ENCODE peak calls at places on chromosomes 6 and 20, in five cellular contexts. P is neuronal stem cell, U is H1, Z is mesendoderm, C is H9. I is an unnamed sample.

GRCh38 chr6:113147544-113147943 is 709.6 kb upstream of the MARCKS start:
- DNase-seq in P (no peak), Z (no peak), C (no peak), U (no peak), I (peak)

GRCh38 chr6:158174514-158174913 is 6.4 kb downstream of the GTF2H5 start:
- DNase-seq in P (no peak), Z (no peak), C (no peak), U (no peak), I (peak)

GRCh38 chr6:98634569-98634968 is 199.8 kb upstream of the POU3F2 start:
- DNase-seq in Z (peak), C (peak), U (no peak), P (no peak), I (no peak)

GRCh38 chr6:36979343-36979742 is 6.7 kb downstream of the MTCH1 start:
- DNase-seq in C (no peak), Z (no peak), P (no peak), U (no peak), I (peak)

GRCh38 chr6:136326038-136326561 is 36.5 kb upstream of the BCLAF1 start:
- DNase-seq in Z (peak), P (no peak), C (no peak), U (no peak), I (peak)

GRCh38 chr6:112357801-112358200 is 10.7 kb downstream of the RFPL4B start:
- DNase-seq in U (no peak), P (no peak), C (no peak), Z (no peak), I (peak)

GRCh38 chr6:44561832-44562496 is 174.5 kb downstream of the CDC5L start:
- DNase-seq in Z (no peak), U (no peak), P (no peak), C (no peak), I (no peak)

GRCh38 chr20:53444386-53444785 is 149.3 kb downstream of the ZNF217 start:
- DNase-seq in P (peak), C (no peak), U (no peak), Z (no peak), I (no peak)

GRCh38 chr20:8213831-8214587 is 81.9 kb downstream of the PLCB1 start:
- DNase-seq in Z (no peak), P (no peak), U (no peak), C (no peak), I (no peak)

GRCh38 chr20:61454053-61454452 is 202.0 kb downstream of the CDH4 start:
- DNase-seq in U (no peak), P (no peak), Z (no peak), C (no peak), I (peak)

GRCh38 chr6:42783177-42783875 is 1.5 kb downstream of the BICRAL start:
- DNase-seq in Z (peak), C (peak), P (peak), U (peak), I (peak)

GRCh38 chr20:48096957-48097890 is 311.9 kb upstream of the SULF2 start:
- DNase-seq in U (no peak), P (no peak), Z (peak), C (no peak), I (no peak)

GRCh38 chr6:135268263-135268662 is 87.2 kb downstream of the MYB start:
- DNase-seq in Z (no peak), P (no peak), U (peak), C (no peak), I (no peak)

GRCh38 chr6:86685230-86685797 is 252.0 kb upstream of the HTR1E start:
- DNase-seq in P (no peak), C (no peak), Z (no peak), U (no peak), I (no peak)

GRCh38 chr6:133707456-133707855 is 181.5 kb upstream of the TCF21 start:
- DNase-seq in C (no peak), P (no peak), Z (no peak), U (no peak), I (peak)

GRCh38 chr6:82646231-82646615 is 282.6 kb downstream of the TPBG start:
- DNase-seq in C (no peak), P (no peak), U (no peak), Z (no peak), I (no peak)

GRCh38 chr20:34083137-34083536 is 28.9 kb downstream of the EIF2S2 start:
- DNase-seq in P (no peak), C (no peak), U (no peak), Z (no peak), I (peak)

GRCh38 chr6:43547202-43547601 is 28.6 kb downstream of the XPO5 start:
- DNase-seq in Z (no peak), U (no peak), C (no peak), P (no peak), I (no peak)

GRCh38 chr6:52403627-52404026 is 16.5 kb upstream of the EFHC1 start:
- DNase-seq in P (no peak), Z (no peak), C (no peak), U (no peak), I (no peak)

GRCh38 chr6:142331075-142331551 is 29.3 kb downstream of the ADGRG6 start:
- DNase-seq in P (peak), Z (no peak), C (no peak), U (no peak), I (peak)

GRCh38 chr6:167134448-167135328 is 11.8 kb downstream of the CCR6 start:
- DNase-seq in C (no peak), U (no peak), Z (no peak), P (no peak), I (no peak)

GRCh38 chr6:142932788-142933362 is 12.1 kb downstream of the HIVEP2 start:
- DNase-seq in Z (no peak), P (no peak), U (no peak), C (no peak), I (no peak)

GRCh38 chr20:16671753-16672152 is 58.1 kb upstream of the SNRPB2 start:
- DNase-seq in C (no peak), P (no peak), Z (no peak), U (no peak), I (no peak)

GRCh38 chr6:81166770-81167169 is 585.7 kb downstream of the TENT5A start:
- DNase-seq in C (no peak), U (no peak), Z (no peak), P (no peak), I (peak)

GRCh38 chr6:21599074-21599639 is 5.6 kb downstream of the SOX4 start:
- DNase-seq in P (no peak), C (no peak), U (no peak), Z (no peak), I (no peak)

GRCh38 chr6:92589970-92590369 is 829.4 kb downstream of the EPHA7 start:
- DNase-seq in U (no peak), C (no peak), Z (peak), P (no peak), I (peak)

GRCh38 chr6:144265390-144265789 is 19.7 kb upstream of the UTRN start:
- DNase-seq in P (peak), C (peak), Z (peak), U (no peak), I (peak)

GRCh38 chr6:130206474-130206873 is 16.3 kb downstream of the SAMD3 start:
- DNase-seq in C (no peak), U (no peak), P (no peak), Z (no peak), I (no peak)

GRCh38 chr6:5570641-5571040 is 309.3 kb downstream of the FARS2 start:
- DNase-seq in Z (no peak), C (no peak), U (no peak), P (no peak), I (no peak)

GRCh38 chr20:46251211-46251673 is 57.1 kb downstream of the CDH22 start:
- DNase-seq in P (peak), Z (peak), C (peak), U (peak), I (no peak)

GRCh38 chr6:149897015-149897697 is 757 bp downstream of the RAET1E start:
- DNase-seq in U (no peak), C (no peak), P (no peak), Z (no peak), I (peak)

GRCh38 chr6:153790048-153790447 is 249.0 kb upstream of the OPRM1 start:
- DNase-seq in U (no peak), P (no peak), Z (peak), C (peak), I (peak)

GRCh38 chr6:9502991-9503761 is 911.7 kb downstream of the TFAP2A start:
- DNase-seq in Z (peak), U (no peak), P (peak), C (no peak), I (peak)

GRCh38 chr6:116060572-116061283 is at the start of gene FRK:
- DNase-seq in C (no peak), U (no peak), P (no peak), Z (no peak), I (peak)

GRCh38 chr6:30683137-30683979 is 3.1 kb downstream of the PPP1R18 start:
- DNase-seq in P (no peak), C (no peak), U (no peak), Z (no peak), I (no peak)
- H2BK120ac ChIP-seq in P (no peak), C (no peak), U (no peak), Z (no peak), I (peak)

DNA sequence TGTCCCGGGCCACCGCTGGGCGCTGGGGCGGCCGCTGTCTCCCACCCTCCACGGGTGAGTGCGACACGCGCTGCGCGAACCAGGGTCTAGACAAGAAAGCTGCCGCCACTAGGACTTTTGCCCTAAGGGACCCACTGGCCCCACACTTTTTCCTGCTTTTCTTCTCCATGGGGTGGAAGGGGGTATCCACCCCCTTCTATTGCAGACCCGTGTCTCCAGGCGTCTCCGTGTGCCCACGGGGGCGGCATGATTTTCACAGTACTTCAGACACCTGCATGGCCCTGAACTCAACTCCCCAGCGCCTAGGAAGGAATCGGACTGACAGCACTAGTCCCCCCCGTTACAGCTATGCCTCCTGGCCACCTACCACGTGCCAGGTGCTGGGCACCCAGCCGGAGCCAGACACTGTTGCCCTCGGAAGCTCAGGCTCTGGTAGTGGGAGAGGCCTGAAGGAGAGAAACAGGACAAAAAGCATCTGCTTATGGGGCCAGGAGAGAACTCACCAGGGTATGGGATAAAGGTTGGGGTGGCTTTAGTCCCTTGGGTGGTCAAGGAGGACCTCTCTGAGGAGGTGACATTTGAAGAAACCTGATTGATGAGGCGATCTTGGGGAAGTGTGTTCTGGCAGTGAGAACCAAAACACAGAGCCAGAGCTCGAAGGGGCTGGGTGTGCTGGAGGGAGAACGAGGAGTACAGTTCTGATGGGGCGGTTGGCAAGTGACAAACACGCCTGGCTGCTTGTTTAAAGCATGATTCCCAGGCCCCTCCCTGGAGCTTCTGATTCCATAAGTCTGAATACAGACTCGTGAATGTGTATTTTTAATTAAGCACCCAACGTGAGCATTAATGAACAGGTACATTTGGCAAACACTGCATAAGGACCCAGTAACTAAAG is 622 bp upstream of the NFATC2 start:
- DNase-seq in P (no peak), C (no peak), Z (no peak), U (no peak), I (no peak)
- H2BK120ac ChIP-seq in P (no peak), C (no peak), Z (no peak), U (no peak), I (no peak)

DNA sequence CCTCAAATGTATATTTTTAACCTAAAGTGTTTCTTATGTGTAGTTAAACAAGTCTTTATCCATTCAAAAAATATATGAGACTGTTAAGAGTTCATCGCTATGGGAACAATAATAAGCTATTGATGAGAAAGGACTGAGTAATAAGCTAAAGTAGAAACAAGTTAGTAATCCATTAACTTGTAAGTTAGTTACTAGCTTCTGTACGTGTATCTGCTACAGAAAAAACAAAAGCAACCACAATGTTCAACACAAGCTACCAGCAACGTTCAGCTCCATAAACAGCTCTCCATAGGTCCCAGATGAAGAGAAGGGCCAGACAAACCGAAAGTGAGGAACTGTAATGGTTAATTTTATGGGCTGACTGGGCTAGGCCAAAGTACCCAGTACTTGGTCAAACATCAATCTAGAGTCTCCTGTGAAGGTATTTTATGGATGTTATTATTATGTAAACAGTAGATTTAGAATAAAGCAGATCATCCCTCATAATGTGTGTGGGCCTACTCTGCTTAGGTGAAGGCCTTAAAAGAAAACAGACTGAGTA is 33.8 kb upstream of the FAM135A start:
- DNase-seq in P (no peak), C (no peak), Z (no peak), U (no peak), I (no peak)
- H2BK120ac ChIP-seq in P (no peak), C (no peak), Z (no peak), U (no peak), I (no peak)

GRCh38 chr6:169751242-169752073 is at the start of the genes DYNLT2 and ERMARD:
- DNase-seq in U (peak), Z (peak), C (peak), P (peak), I (peak)
- H2BK120ac ChIP-seq in U (peak), Z (peak), C (peak), P (no peak), I (peak)

GRCh38 chr20:4136078-4136966 is 121.0 kb upstream of the RNF24 start:
- DNase-seq in U (no peak), P (no peak), C (no peak), Z (peak), I (peak)
- H2BK120ac ChIP-seq in U (no peak), P (no peak), C (no peak), Z (peak), I (peak)

GRCh38 chr20:57391439-57392129 is 388 bp downstream of the RBM38 start:
- DNase-seq in U (no peak), P (no peak), Z (no peak), C (no peak), I (no peak)
- H2BK120ac ChIP-seq in U (no peak), P (no peak), Z (no peak), C (no peak), I (no peak)

DNA sequence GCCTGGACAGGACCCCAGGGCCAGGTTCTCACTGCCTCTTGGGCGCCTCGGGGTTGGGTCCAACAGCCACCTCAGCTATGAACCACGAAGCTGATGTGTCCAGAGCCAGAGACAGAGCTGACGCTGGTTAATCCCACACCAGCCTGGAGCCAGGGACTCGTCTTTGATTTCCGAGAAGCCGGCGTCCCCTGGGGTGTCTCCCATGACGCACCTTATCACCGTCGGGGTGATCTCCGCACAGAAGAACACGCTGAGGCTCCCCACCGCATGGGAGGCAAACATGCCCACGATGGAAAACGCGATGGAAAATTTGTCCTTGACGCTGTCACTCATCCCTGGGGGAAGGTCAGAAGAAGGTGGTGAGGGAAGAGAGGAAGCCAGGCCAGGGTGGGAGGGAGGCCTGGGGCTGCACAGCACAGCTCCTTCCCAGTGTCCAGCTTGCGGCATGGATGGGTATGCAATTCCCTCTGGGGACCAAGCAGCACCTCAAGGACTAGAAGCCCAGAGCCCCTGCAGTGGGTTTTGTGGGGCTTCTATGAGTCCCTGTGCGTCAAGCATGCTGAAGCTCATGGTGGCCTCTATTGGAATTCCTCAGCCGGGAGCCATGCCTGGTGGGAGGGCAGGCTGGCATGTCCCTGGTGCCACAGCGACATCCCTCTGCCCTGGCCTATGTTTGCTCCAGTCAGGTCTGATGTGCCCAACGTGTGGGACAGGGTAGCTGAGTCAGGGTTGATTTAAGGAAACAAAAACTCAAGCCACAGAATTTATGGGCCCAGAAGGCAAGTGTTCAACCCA is 25.1 kb downstream of the PSMG4 start:
- DNase-seq in P (no peak), Z (no peak), C (no peak), U (no peak), I (no peak)
- H2BK120ac ChIP-seq in P (no peak), Z (no peak), C (no peak), U (no peak), I (no peak)